ENCODE peak calls at places on chromosomes 2 and 18, in six cellular contexts. K is mesendoderm, R is PC-3, H is NT2/D1, Y is heart left ventricle, W is ovary. M is an unnamed sample.

GRCh38 chr2:118554616-118555015 is 292.8 kb downstream of the EN1 start:
- DNase-seq in W (no peak), K (no peak), R (peak; percentile 36), Y (no peak), H (no peak), M (no peak)

GRCh38 chr2:59025157-59025757 is 784.1 kb upstream of the FANCL start:
- DNase-seq in Y (no peak), K (peak; percentile 64), H (peak; percentile 28), R (peak; percentile 37), W (peak; percentile 22), M (peak; percentile 12)

GRCh38 chr2:170771049-170771937 is 1.1 kb downstream of the ERICH2 start:
- DNase-seq in R (peak; percentile 33), W (no peak), H (no peak), K (peak; percentile 73), Y (no peak), M (no peak)

GRCh38 chr2:60515751-60516226 is 37.7 kb downstream of the BCL11A start:
- DNase-seq in R (peak; percentile 40), W (no peak), K (no peak), Y (no peak), H (no peak), M (no peak)

GRCh38 chr18:47323158-47323557 is 71.7 kb upstream of the SKOR2 start:
- DNase-seq in H (no peak), W (no peak), R (peak; percentile 3), K (no peak), Y (no peak), M (no peak)

GRCh38 chr2:130807659-130808385 is 28.9 kb upstream of the ARHGEF4 start:
- DNase-seq in R (peak; percentile 76), W (no peak), Y (no peak), H (no peak), K (no peak), M (no peak)

GRCh38 chr2:67572721-67573485 is 175.8 kb downstream of the ETAA1 start:
- DNase-seq in R (peak; percentile 57), W (no peak), H (no peak), K (no peak), Y (no peak), M (no peak)

GRCh38 chr2:113298176-113298575 is 19.5 kb upstream of the PAX8 start:
- DNase-seq in H (no peak), Y (no peak), K (no peak), R (no peak), W (no peak), M (no peak)

GRCh38 chr2:88853403-88853790 is 161.9 kb downstream of the RPIA start:
- DNase-seq in H (no peak), K (no peak), R (no peak), Y (no peak), W (no peak), M (no peak)

GRCh38 chr2:189412330-189412953 is 28.8 kb upstream of the WDR75 start:
- DNase-seq in Y (peak; percentile 23), K (peak; percentile 48), H (peak; percentile 27), W (peak; percentile 52), R (peak; percentile 67), M (no peak)

GRCh38 chr2:174124171-174124570 is 124.2 kb downstream of the OLA1 start:
- DNase-seq in K (peak; percentile 43), H (peak; percentile 51), W (no peak), R (no peak), Y (no peak), M (no peak)

GRCh38 chr18:24567199-24567598 is 106.8 kb downstream of the HRH4 start:
- DNase-seq in H (no peak), W (no peak), R (peak; percentile 31), Y (no peak), K (peak; percentile 67), M (no peak)

GRCh38 chr2:96163768-96164429 is 18.7 kb upstream of the DUSP2 start:
- DNase-seq in Y (no peak), R (no peak), W (no peak), K (no peak), H (no peak), M (no peak)

GRCh38 chr18:9017900-9018217 is 84.6 kb upstream of the NDUFV2 start:
- DNase-seq in K (peak; percentile 38), H (no peak), R (peak; percentile 82), W (no peak), Y (no peak), M (no peak)

GRCh38 chr2:70702711-70703395 is 65.1 kb downstream of the ADD2 start:
- DNase-seq in R (no peak), K (no peak), H (no peak), W (no peak), Y (no peak), M (no peak)

GRCh38 chr2:213065583-213066444 is 85.6 kb downstream of the IKZF2 start:
- DNase-seq in W (no peak), K (peak; percentile 62), H (no peak), Y (peak; percentile 11), R (no peak), M (no peak)

GRCh38 chr2:144261966-144262365 is 258.0 kb downstream of the ZEB2 start:
- DNase-seq in R (no peak), H (no peak), W (no peak), Y (no peak), K (no peak), M (no peak)

GRCh38 chr2:214220251-214220650 is 190.6 kb upstream of the VWC2L start:
- DNase-seq in H (no peak), W (no peak), Y (no peak), K (no peak), R (no peak), M (no peak)

GRCh38 chr2:207143474-207144190 is 22.1 kb downstream of the KLF7 start:
- DNase-seq in W (peak; percentile 81), Y (peak; percentile 78), H (no peak), K (peak; percentile 68), R (no peak), M (peak; percentile 85)

GRCh38 chr18:28115149-28115550 is 61.8 kb downstream of the CDH2 start:
- DNase-seq in W (no peak), H (no peak), R (peak; percentile 90), K (peak; percentile 91), Y (no peak), M (no peak)

GRCh38 chr18:36340232-36340631 is 42.7 kb downstream of the FHOD3 start:
- DNase-seq in W (no peak), Y (no peak), R (no peak), H (no peak), K (no peak), M (no peak)

GRCh38 chr2:97951155-97951670 is 44.5 kb downstream of the TMEM131 start:
- DNase-seq in R (peak; percentile 10), H (no peak), Y (no peak), K (no peak), W (no peak), M (no peak)

GRCh38 chr2:60556441-60556997 is 3.1 kb upstream of the BCL11A start:
- DNase-seq in Y (no peak), H (no peak), K (no peak), R (no peak), W (no peak), M (no peak)

GRCh38 chr18:67385455-67385854 is 131.1 kb downstream of the DSEL start:
- DNase-seq in W (no peak), R (no peak), Y (no peak), K (peak; percentile 77), H (no peak), M (no peak)

GRCh38 chr2:212538156-212539144 is at the start of gene ERBB4:
- DNase-seq in H (no peak), R (peak; percentile 10), W (no peak), K (no peak), Y (peak; percentile 14), M (peak; percentile 63)

GRCh38 chr2:3913252-3913651 is 209.9 kb downstream of the DCDC2C start:
- DNase-seq in Y (peak; percentile 17), K (no peak), H (no peak), W (no peak), R (no peak), M (no peak)

GRCh38 chr2:65045651-65046050 is 10.6 kb upstream of the CEP68 start:
- DNase-seq in H (peak; percentile 89), W (no peak), K (peak; percentile 89), Y (no peak), R (no peak), M (no peak)

GRCh38 chr2:162731917-162732804 is 106.4 kb downstream of the KCNH7 start:
- DNase-seq in H (no peak), K (no peak), R (no peak), Y (no peak), W (no peak), M (no peak)

GRCh38 chr2:28216320-28216719 is 176.3 kb upstream of the FOSL2 start:
- DNase-seq in W (no peak), H (no peak), K (no peak), Y (no peak), R (no peak), M (no peak)

GRCh38 chr2:27016801-27017325 is 15.9 kb upstream of the TMEM214 start:
- DNase-seq in K (peak; percentile 86), Y (peak; percentile 36), R (peak; percentile 81), W (peak; percentile 74), H (peak; percentile 71), M (peak; percentile 70)

DNA sequence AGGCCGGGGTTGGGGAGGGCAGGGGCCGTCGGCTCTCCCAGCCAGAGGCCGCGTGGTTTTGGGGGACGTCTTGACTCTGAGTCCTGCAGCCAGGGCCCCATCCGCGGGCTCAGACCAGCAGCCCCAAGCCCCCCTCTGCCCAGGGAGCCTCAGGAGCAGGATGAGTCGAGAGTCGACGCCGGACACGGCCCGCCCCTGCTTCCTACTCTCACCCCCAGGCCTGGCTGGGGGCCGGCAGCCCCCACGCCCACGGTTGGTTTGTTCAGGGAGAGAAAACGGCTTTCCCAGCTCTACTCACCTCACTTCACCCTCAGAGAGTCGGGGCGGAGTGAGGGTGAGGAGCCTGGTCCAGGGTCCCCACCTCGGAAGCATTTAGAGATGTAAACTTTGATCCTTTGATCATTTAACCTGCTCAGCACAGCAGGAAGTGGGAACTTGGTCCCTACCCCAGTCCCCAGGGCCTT is 6.9 kb downstream of the SNORC start:
- DNase-seq in K (no peak), R (peak; percentile 13), Y (no peak), H (no peak), W (no peak), M (peak; percentile 47)
- H3K4me3 ChIP-seq in K (no peak overlapping the region), R (peak overlapping the region; percentile 85), Y (peak overlapping the region; percentile 34), H (peak overlapping the region; percentile 82), W (peak overlapping the region; percentile 19), M (peak overlapping the region; percentile 71)

DNA sequence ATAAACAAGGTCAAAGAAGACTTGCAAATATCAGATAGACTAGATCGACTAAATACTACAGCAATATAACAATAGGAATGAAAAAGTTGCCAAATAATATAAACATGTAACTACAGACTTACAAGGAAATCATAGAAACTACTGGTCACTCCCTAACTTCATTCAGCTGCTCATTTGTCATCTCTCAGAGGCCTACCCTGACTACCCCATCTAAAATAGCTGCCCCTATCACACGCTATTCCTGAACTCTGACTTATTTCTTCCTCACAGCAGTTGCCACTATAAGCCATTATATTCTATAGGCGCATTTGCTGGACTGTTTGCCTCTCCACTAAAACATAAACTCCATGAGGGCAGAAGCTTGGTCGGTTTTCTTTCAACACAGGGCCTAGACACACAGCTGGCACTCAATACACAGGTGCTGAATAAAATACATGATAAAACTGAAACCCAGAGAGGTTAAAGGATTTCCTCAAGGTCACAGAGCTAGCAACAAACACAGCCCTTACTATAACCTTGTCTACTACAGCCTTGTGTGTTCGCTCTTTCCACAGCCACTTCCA is 1.8 kb downstream of the STRN start:
- DNase-seq in H (no peak), R (no peak), Y (no peak), W (no peak), K (no peak), M (no peak)
- H3K27me3 ChIP-seq in H (no peaks in the 10 kb centered on the region), R (no peaks in the 10 kb centered on the region), Y (no peaks in the 10 kb centered on the region), W (no peaks in the 10 kb centered on the region), K (no peaks in the 10 kb centered on the region), M (no peaks in the 10 kb centered on the region)

GRCh38 chr18:13605477-13605876 is 120.9 kb downstream of the FAM210A start:
- DNase-seq in W (no peak), H (no peak), R (no peak), K (no peak), Y (no peak), M (no peak)
- H3K4me1 ChIP-seq in W (peaks cover 1% of the 10 kb centered on the region), H (peaks cover 7% of the 10 kb centered on the region), R (no peaks in the 10 kb centered on the region), K (no peaks in the 10 kb centered on the region), Y (peaks cover 3% of the 10 kb centered on the region), M (peaks cover 3% of the 10 kb centered on the region)

GRCh38 chr2:187552959-187553681 is 1.1 kb downstream of the TFPI start:
- DNase-seq in H (no peak), Y (no peak), W (no peak), K (no peak), R (peak; percentile 86), M (no peak)
- H3K4me3 ChIP-seq in H (no peak overlapping the region), Y (peak overlapping the region; percentile 53), W (peak overlapping the region; percentile 26), K (no peak overlapping the region), R (peak overlapping the region; percentile 65), M (peak overlapping the region; percentile 72)

M was measured in psoas muscle.